ENCODE peak calls at places on chromosomes 5 and 9, in eight cellular contexts. One of them, this sample, is unnamed.
A peak's percentile ranks its signal among the peaks of the same experiment; 100 is the strongest.

GRCh38 chr5:142063878-142064331 is 44.7 kb upstream of the NDFIP1 start:
- DNase-seq in HCT116: no peak
- DNase-seq in breast epithelium: no peak
- DNase-seq in GM12878: no peak
- DNase-seq in HL-60: no peak
- DNase-seq in stomach: peak; percentile 39
- DNase-seq in GM12891: no peak
- DNase-seq in GM23338: peak; percentile 78
- DNase-seq in this sample: no peak

GRCh38 chr5:115246361-115246991 is 16.2 kb downstream of the PGGT1B start:
- DNase-seq in HCT116: peak; percentile 35
- DNase-seq in GM23338: peak; percentile 75
- DNase-seq in stomach: no peak
- DNase-seq in breast epithelium: no peak
- DNase-seq in GM12891: no peak
- DNase-seq in HL-60: no peak
- DNase-seq in GM12878: peak; percentile 7
- DNase-seq in this sample: no peak

GRCh38 chr5:57586649-57587048 is 104.0 kb upstream of the ACTBL2 start:
- DNase-seq in GM12878: no peak
- DNase-seq in HL-60: no peak
- DNase-seq in stomach: no peak
- DNase-seq in HCT116: no peak
- DNase-seq in GM23338: no peak
- DNase-seq in GM12891: no peak
- DNase-seq in breast epithelium: no peak
- DNase-seq in this sample: no peak

GRCh38 chr9:125888220-125888619 is 141.0 kb downstream of the PBX3 start:
- DNase-seq in HL-60: no peak
- DNase-seq in stomach: no peak
- DNase-seq in GM12878: no peak
- DNase-seq in breast epithelium: no peak
- DNase-seq in GM12891: no peak
- DNase-seq in HCT116: no peak
- DNase-seq in GM23338: no peak
- DNase-seq in this sample: no peak

GRCh38 chr9:5510360-5510931 is at the start of gene PDCD1LG2:
- DNase-seq in GM12891: no peak
- DNase-seq in HCT116: no peak
- DNase-seq in stomach: no peak
- DNase-seq in GM12878: peak; percentile 76
- DNase-seq in breast epithelium: no peak
- DNase-seq in GM23338: no peak
- DNase-seq in HL-60: no peak
- DNase-seq in this sample: no peak

GRCh38 chr9:36847781-36848673 is 186.0 kb downstream of the PAX5 start:
- DNase-seq in GM23338: no peak
- DNase-seq in GM12891: no peak
- DNase-seq in GM12878: no peak
- DNase-seq in stomach: no peak
- DNase-seq in HCT116: no peak
- DNase-seq in HL-60: no peak
- DNase-seq in breast epithelium: no peak
- DNase-seq in this sample: no peak

GRCh38 chr5:74035521-74035937 is 409.5 kb downstream of the ARHGEF28 start:
- DNase-seq in GM12878: peak; percentile 59
- DNase-seq in HL-60: peak; percentile 5
- DNase-seq in GM23338: peak; percentile 68
- DNase-seq in HCT116: peak; percentile 36
- DNase-seq in GM12891: peak; percentile 2
- DNase-seq in stomach: no peak
- DNase-seq in breast epithelium: no peak
- DNase-seq in this sample: no peak

GRCh38 chr9:87887661-87888480 is 5.2 kb downstream of the SPATA31E1 start:
- DNase-seq in HCT116: no peak
- DNase-seq in stomach: no peak
- DNase-seq in GM23338: no peak
- DNase-seq in GM12891: no peak
- DNase-seq in breast epithelium: no peak
- DNase-seq in HL-60: no peak
- DNase-seq in GM12878: no peak
- DNase-seq in this sample: no peak

DNA sequence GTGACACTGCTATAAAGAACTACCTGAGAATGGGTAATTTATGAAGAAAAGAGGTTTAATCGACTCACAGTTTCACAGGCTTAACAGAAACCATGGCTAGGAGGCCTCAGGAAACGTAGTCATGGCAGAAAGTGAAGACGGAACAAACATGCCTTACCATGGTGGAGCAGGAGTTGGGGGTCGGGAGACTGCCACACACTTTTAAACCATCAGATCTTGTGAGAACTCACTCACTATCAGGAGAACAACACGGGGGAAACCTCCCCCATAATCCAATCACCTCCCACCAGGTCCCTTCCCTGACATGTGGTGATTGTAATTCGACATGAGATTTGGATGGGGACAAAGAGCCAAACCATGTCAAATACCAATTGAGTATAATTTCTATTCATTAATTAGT is 2392.6 kb upstream of the C9orf72 start:
- DNase-seq in breast epithelium: no peak
- DNase-seq in HCT116: no peak
- DNase-seq in GM23338: no peak
- DNase-seq in GM12891: no peak
- DNase-seq in stomach: no peak
- DNase-seq in HL-60: no peak
- DNase-seq in GM12878: no peak
- DNase-seq in this sample: no peak
- TF ChIP-seq POLR2AphosphoS5 in breast epithelium: no peak
- TF ChIP-seq POLR2AphosphoS5 in HCT116: no peak
- TF ChIP-seq POLR2AphosphoS5 in GM23338: no peak
- TF ChIP-seq POLR2AphosphoS5 in GM12891: no peak
- TF ChIP-seq POLR2AphosphoS5 in stomach: no peak
- TF ChIP-seq POLR2AphosphoS5 in HL-60: no peak
- TF ChIP-seq POLR2AphosphoS5 in GM12878: no peak
- TF ChIP-seq POLR2AphosphoS5 in this sample: no peak

DNA sequence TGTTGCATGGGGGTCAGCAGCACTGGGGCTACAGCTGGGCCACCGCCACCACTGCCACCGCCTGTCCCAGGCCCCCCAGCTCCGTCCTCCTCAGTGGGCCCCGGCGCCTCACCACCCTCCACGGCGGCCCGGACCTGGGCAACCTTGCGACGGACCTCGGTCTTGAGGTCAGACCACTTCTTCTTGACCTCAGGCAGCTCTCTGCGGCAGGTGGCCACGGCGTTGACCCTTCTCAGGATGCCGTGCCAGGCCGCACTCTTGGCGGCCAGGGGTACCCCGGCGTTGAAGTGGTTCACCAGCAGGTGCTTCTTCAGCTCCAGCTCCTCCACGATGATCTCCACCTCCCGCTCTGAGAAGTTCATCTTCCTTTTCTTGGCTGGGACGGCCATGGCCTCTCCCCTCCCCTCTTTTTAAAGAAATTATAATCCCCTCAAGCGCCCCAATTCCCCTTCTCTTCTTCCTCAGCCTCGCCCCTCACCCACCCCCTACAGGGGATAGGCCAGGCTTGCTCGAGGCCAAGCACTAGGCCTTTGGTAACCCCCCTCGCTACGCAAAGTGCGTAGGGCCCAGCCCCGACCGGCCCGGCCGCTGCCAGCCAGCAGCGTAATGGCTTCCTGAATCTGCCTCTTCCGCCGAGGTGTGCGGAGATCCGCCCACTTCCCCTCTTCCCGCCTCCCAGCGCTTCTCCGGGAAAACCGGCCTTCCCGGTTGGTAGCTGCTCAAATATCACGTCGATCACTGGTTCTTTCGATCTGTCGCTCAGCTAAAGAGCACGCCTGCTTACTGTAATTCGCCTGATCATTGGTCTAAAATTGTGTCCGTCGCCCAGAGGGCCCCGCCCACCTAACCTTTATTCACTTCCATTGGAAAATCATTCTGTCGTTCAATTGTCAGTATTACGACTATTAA is at the start of gene NAIF1:
- DNase-seq in stomach: peak; percentile 97
- DNase-seq in GM12891: peak; percentile 84
- DNase-seq in GM23338: peak; percentile 99
- DNase-seq in breast epithelium: peak; percentile 99
- DNase-seq in HL-60: peak; percentile 100
- DNase-seq in HCT116: peak; percentile 99
- DNase-seq in GM12878: peak; percentile 98
- DNase-seq in this sample: peak; percentile 92
- TF ChIP-seq POLR2AphosphoS5 in stomach: peak; percentile 14
- TF ChIP-seq POLR2AphosphoS5 in GM12891: no peak
- TF ChIP-seq POLR2AphosphoS5 in GM23338: no peak
- TF ChIP-seq POLR2AphosphoS5 in breast epithelium: peak; percentile 77
- TF ChIP-seq POLR2AphosphoS5 in HL-60: peak; percentile 33
- TF ChIP-seq POLR2AphosphoS5 in HCT116: peak; percentile 45
- TF ChIP-seq POLR2AphosphoS5 in GM12878: peak; percentile 46
- TF ChIP-seq POLR2AphosphoS5 in this sample: no peak

GRCh38 chr5:111653408-111653807 is 103.6 kb downstream of the NREP start:
- DNase-seq in GM12878: no peak
- DNase-seq in GM23338: no peak
- DNase-seq in breast epithelium: no peak
- DNase-seq in HL-60: no peak
- DNase-seq in HCT116: no peak
- DNase-seq in GM12891: no peak
- DNase-seq in stomach: no peak
- DNase-seq in this sample: no peak
- TF ChIP-seq POLR2AphosphoS5 in GM12878: no peak
- TF ChIP-seq POLR2AphosphoS5 in GM23338: no peak
- TF ChIP-seq POLR2AphosphoS5 in breast epithelium: no peak
- TF ChIP-seq POLR2AphosphoS5 in HL-60: no peak
- TF ChIP-seq POLR2AphosphoS5 in HCT116: no peak
- TF ChIP-seq POLR2AphosphoS5 in GM12891: no peak
- TF ChIP-seq POLR2AphosphoS5 in stomach: no peak
- TF ChIP-seq POLR2AphosphoS5 in this sample: no peak

DNA sequence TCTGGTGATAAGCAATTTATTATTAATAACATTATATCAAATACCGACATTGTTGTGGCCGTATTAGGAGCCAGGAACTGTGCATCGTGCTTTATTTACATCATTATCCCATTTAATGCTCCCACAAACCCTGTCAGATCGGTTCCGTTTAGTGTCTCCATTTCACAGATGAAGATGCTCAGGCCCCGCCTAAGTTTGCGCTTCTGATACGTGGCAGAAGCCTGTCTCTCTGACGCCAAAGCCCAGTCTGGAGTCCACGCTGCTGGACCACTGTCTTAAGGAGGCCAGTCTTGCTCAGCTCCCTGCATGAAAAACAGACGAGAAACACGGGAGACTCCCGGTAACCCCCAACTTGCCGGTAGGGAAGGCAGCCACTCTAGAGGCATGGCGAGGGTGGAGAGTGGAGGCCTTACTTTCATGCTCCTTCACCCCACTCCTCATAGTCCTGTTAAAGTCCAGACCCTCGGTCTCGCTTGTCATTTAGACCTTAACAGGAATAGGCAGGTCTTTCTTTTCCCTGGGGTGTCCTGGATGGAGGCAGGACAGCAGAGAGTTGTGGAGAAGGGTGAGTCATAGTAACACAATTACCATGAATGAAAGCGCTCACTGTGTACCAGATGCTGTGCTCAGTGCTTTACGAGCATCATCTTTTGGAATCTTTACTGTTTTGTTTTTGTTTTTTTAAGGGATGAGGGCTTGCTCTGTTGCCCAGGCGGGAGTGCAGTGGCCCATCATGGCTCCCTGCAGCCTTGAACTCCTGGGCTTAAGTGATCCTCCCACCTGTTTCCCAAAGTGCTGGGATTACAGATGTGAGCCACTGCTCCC is 872 bp downstream of the TXNDC15 start:
- DNase-seq in stomach: peak; percentile 42
- DNase-seq in HCT116: no peak
- DNase-seq in GM23338: peak; percentile 32
- DNase-seq in HL-60: no peak
- DNase-seq in breast epithelium: peak; percentile 29
- DNase-seq in GM12891: no peak
- DNase-seq in GM12878: no peak
- DNase-seq in this sample: peak; percentile 29
- TF ChIP-seq POLR2AphosphoS5 in stomach: no peak
- TF ChIP-seq POLR2AphosphoS5 in HCT116: no peak
- TF ChIP-seq POLR2AphosphoS5 in GM23338: no peak
- TF ChIP-seq POLR2AphosphoS5 in HL-60: no peak
- TF ChIP-seq POLR2AphosphoS5 in breast epithelium: no peak
- TF ChIP-seq POLR2AphosphoS5 in GM12891: no peak
- TF ChIP-seq POLR2AphosphoS5 in GM12878: no peak
- TF ChIP-seq POLR2AphosphoS5 in this sample: no peak

DNA sequence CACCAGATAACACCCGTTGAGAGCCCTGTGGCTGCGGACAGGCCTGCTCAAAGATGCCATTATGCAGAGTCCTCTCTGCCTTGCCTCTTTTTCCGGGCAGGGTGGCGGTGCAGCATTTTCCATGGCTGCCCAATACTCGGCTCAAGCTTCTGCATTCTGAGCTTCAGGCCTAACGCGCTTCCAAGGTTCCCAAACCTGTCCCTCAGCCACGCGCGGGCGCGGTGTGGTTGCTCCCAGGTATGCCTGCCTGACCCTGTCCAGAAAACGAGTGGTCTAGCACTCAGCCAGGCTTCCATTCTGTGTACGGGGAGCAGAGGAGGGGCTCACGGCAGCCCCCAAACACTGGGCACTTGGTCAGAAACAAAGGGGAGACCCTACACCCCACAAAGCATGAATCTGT is 27.9 kb upstream of the CNOT6 start:
- DNase-seq in HL-60: no peak
- DNase-seq in GM23338: no peak
- DNase-seq in breast epithelium: no peak
- DNase-seq in HCT116: no peak
- DNase-seq in GM12878: no peak
- DNase-seq in GM12891: no peak
- DNase-seq in stomach: no peak
- DNase-seq in this sample: no peak
- TF ChIP-seq POLR2AphosphoS5 in HL-60: no peak
- TF ChIP-seq POLR2AphosphoS5 in GM23338: no peak
- TF ChIP-seq POLR2AphosphoS5 in breast epithelium: no peak
- TF ChIP-seq POLR2AphosphoS5 in HCT116: no peak
- TF ChIP-seq POLR2AphosphoS5 in GM12878: no peak
- TF ChIP-seq POLR2AphosphoS5 in GM12891: no peak
- TF ChIP-seq POLR2AphosphoS5 in stomach: no peak
- TF ChIP-seq POLR2AphosphoS5 in this sample: no peak